ENCODE peak calls at places on chromosomes 7 and 10, in nine cellular contexts. One of them, this sample, is unnamed.

GRCh38 chr7:29231671-29232267 is 37.2 kb downstream of the CHN2 start:
- DNase-seq in kidney: no peak
- DNase-seq in CD8-positive, alpha-beta T cell: no peak
- DNase-seq in small intestine: no peak
- DNase-seq in GM12865: no peak
- DNase-seq in cardiac fibroblast: no peak
- DNase-seq in epithelial cell of esophagus: no peak
- DNase-seq in uterus: no peak
- DNase-seq in endodermal cell: no peak
- DNase-seq in this sample: no peak

GRCh38 chr7:4149645-4150044 is 532.5 kb upstream of the FOXK1 start:
- DNase-seq in kidney: no peak
- DNase-seq in CD8-positive, alpha-beta T cell: no peak
- DNase-seq in small intestine: no peak
- DNase-seq in GM12865: no peak
- DNase-seq in cardiac fibroblast: no peak
- DNase-seq in epithelial cell of esophagus: no peak
- DNase-seq in uterus: no peak
- DNase-seq in endodermal cell: no peak
- DNase-seq in this sample: no peak

GRCh38 chr10:72242675-72243074 is 26.6 kb upstream of the ASCC1 start:
- DNase-seq in kidney: peak
- DNase-seq in CD8-positive, alpha-beta T cell: no peak
- DNase-seq in small intestine: no peak
- DNase-seq in GM12865: no peak
- DNase-seq in cardiac fibroblast: peak
- DNase-seq in epithelial cell of esophagus: no peak
- DNase-seq in uterus: peak
- DNase-seq in endodermal cell: peak
- DNase-seq in this sample: peak

GRCh38 chr7:107398161-107398560 is 71.7 kb upstream of the GPR22 start:
- DNase-seq in kidney: peak
- DNase-seq in CD8-positive, alpha-beta T cell: no peak
- DNase-seq in small intestine: no peak
- DNase-seq in GM12865: no peak
- DNase-seq in cardiac fibroblast: no peak
- DNase-seq in epithelial cell of esophagus: no peak
- DNase-seq in uterus: no peak
- DNase-seq in endodermal cell: no peak
- DNase-seq in this sample: no peak

GRCh38 chr7:147570390-147570789 is 1020.2 kb upstream of the C7orf33 start:
- DNase-seq in kidney: no peak
- DNase-seq in CD8-positive, alpha-beta T cell: no peak
- DNase-seq in small intestine: no peak
- DNase-seq in GM12865: no peak
- DNase-seq in cardiac fibroblast: no peak
- DNase-seq in epithelial cell of esophagus: peak
- DNase-seq in uterus: no peak
- DNase-seq in endodermal cell: no peak
- DNase-seq in this sample: no peak

GRCh38 chr10:75774780-75775490 is 343.5 kb downstream of the LRMDA start:
- DNase-seq in kidney: no peak
- DNase-seq in CD8-positive, alpha-beta T cell: no peak
- DNase-seq in small intestine: no peak
- DNase-seq in GM12865: no peak
- DNase-seq in cardiac fibroblast: peak
- DNase-seq in epithelial cell of esophagus: no peak
- DNase-seq in uterus: peak
- DNase-seq in endodermal cell: no peak
- DNase-seq in this sample: no peak

GRCh38 chr10:17237915-17238444 is 9.9 kb downstream of the VIM start:
- DNase-seq in kidney: no peak
- DNase-seq in CD8-positive, alpha-beta T cell: peak
- DNase-seq in small intestine: no peak
- DNase-seq in GM12865: no peak
- DNase-seq in cardiac fibroblast: peak
- DNase-seq in epithelial cell of esophagus: no peak
- DNase-seq in uterus: no peak
- DNase-seq in endodermal cell: no peak
- DNase-seq in this sample: peak

GRCh38 chr10:100612601-100613595 is 77.2 kb downstream of the HIF1AN start:
- DNase-seq in kidney: no peak
- DNase-seq in CD8-positive, alpha-beta T cell: no peak
- DNase-seq in small intestine: no peak
- DNase-seq in GM12865: no peak
- DNase-seq in cardiac fibroblast: no peak
- DNase-seq in epithelial cell of esophagus: no peak
- DNase-seq in uterus: no peak
- DNase-seq in endodermal cell: no peak
- DNase-seq in this sample: no peak

GRCh38 chr10:112956631-112957350 is 6.7 kb downstream of the TCF7L2 start:
- DNase-seq in kidney: no peak
- DNase-seq in CD8-positive, alpha-beta T cell: no peak
- DNase-seq in small intestine: peak
- DNase-seq in GM12865: no peak
- DNase-seq in cardiac fibroblast: no peak
- DNase-seq in epithelial cell of esophagus: no peak
- DNase-seq in uterus: no peak
- DNase-seq in endodermal cell: no peak
- DNase-seq in this sample: no peak

GRCh38 chr10:112953760-112954159 is 3.7 kb downstream of the TCF7L2 start:
- DNase-seq in kidney: no peak
- DNase-seq in CD8-positive, alpha-beta T cell: no peak
- DNase-seq in small intestine: no peak
- DNase-seq in GM12865: no peak
- DNase-seq in cardiac fibroblast: peak
- DNase-seq in epithelial cell of esophagus: no peak
- DNase-seq in uterus: no peak
- DNase-seq in endodermal cell: no peak
- DNase-seq in this sample: no peak

GRCh38 chr10:112955736-112956421 is 5.8 kb downstream of the TCF7L2 start:
- DNase-seq in kidney: no peak
- DNase-seq in CD8-positive, alpha-beta T cell: no peak
- DNase-seq in small intestine: peak
- DNase-seq in GM12865: no peak
- DNase-seq in cardiac fibroblast: peak
- DNase-seq in epithelial cell of esophagus: peak
- DNase-seq in uterus: peak
- DNase-seq in endodermal cell: no peak
- DNase-seq in this sample: peak

GRCh38 chr10:112953075-112953501 is 3.0 kb downstream of the TCF7L2 start:
- DNase-seq in kidney: peak
- DNase-seq in CD8-positive, alpha-beta T cell: no peak
- DNase-seq in small intestine: no peak
- DNase-seq in GM12865: no peak
- DNase-seq in cardiac fibroblast: peak
- DNase-seq in epithelial cell of esophagus: no peak
- DNase-seq in uterus: no peak
- DNase-seq in endodermal cell: peak
- DNase-seq in this sample: no peak

DNA sequence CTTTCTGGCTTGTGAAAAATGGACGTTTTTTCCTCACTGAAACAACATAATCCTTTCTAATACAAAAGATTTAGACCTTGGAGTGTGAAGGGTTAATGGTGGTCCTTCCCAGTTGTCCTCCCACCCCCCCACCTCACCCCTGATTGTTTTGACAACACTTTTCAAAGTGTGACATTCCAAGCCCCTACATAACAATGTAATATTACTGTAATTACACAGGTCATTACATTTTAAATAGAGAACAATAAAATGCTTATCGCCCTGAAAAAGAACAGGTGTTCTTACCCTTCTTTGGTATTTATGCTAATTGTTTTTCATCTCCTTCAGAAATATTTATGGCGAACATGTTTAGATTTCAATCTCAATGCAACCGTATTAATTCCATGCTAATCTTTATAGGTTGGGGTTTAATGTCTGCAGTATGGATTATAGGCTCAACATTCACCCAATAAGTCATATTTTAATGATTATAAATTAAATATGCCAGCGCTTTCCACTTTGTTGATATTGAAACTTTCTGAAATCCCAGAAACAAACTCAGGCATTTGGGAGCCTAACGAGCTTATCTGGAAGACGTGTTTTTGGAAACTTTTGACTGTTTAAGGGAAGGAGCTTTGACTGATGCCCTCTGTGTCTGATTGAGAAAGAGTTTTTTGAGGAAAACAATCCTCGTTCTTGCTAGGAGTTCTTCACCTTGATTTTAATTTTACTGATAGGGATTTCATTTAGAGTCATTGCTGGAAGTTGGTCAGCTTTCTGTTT is 5.1 kb downstream of the TCF7L2 start:
- DNase-seq in kidney: no peak
- DNase-seq in CD8-positive, alpha-beta T cell: no peak
- DNase-seq in small intestine: peak
- DNase-seq in GM12865: no peak
- DNase-seq in cardiac fibroblast: no peak
- DNase-seq in epithelial cell of esophagus: no peak
- DNase-seq in uterus: no peak
- DNase-seq in endodermal cell: peak
- DNase-seq in this sample: no peak
- H3K4me3 ChIP-seq in kidney: peak
- H3K4me3 ChIP-seq in CD8-positive, alpha-beta T cell: no peak
- H3K4me3 ChIP-seq in small intestine: no peak
- H3K4me3 ChIP-seq in GM12865: no peak
- H3K4me3 ChIP-seq in cardiac fibroblast: peak
- H3K4me3 ChIP-seq in epithelial cell of esophagus: peak
- H3K4me3 ChIP-seq in uterus: peak
- H3K4me3 ChIP-seq in endodermal cell: peak
- H3K4me3 ChIP-seq in this sample: peak

DNA sequence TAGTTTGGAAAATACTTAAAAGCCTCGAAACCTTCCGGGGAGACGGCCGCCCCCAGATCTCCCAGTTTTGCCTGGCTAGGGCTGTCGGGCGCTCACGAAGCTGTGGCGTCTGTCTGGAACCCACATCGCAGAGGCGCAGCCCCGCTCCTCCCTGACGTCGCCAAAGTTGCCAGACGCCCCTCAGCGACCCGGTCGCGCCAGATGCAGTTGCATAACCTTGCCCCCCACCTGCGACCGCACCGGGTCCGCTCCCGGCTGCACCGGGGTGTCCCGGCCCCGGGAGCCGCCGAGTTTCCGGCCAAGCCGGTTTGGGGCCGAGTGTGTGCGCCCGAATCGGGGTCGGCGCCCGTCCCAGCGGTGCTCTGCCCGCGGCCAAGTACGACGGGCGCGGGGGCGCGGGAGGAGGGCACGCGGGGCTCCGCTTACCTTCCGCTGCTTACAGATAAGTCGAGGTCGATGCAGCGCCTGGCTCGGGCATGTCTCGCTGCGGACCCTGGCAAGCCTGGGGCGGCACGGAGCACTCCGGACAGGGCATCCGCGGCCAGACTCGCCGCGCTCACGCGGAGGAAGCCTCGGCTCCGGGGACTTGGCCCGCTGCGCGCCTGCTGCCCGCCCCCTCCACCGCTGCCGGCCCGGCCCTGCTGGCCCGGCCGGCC is 692 bp downstream of the INSYN2A start:
- DNase-seq in kidney: peak
- DNase-seq in CD8-positive, alpha-beta T cell: no peak
- DNase-seq in small intestine: no peak
- DNase-seq in GM12865: no peak
- DNase-seq in cardiac fibroblast: peak
- DNase-seq in epithelial cell of esophagus: peak
- DNase-seq in uterus: no peak
- DNase-seq in endodermal cell: peak
- DNase-seq in this sample: no peak
- H3K4me3 ChIP-seq in kidney: no peak
- H3K4me3 ChIP-seq in CD8-positive, alpha-beta T cell: no peak
- H3K4me3 ChIP-seq in small intestine: peak
- H3K4me3 ChIP-seq in GM12865: no peak
- H3K4me3 ChIP-seq in cardiac fibroblast: peak
- H3K4me3 ChIP-seq in epithelial cell of esophagus: peak
- H3K4me3 ChIP-seq in uterus: peak
- H3K4me3 ChIP-seq in endodermal cell: peak
- H3K4me3 ChIP-seq in this sample: peak

GRCh38 chr7:66920769-66921395 is at the start of gene TMEM248:
- DNase-seq in kidney: peak
- DNase-seq in CD8-positive, alpha-beta T cell: peak
- DNase-seq in small intestine: peak
- DNase-seq in GM12865: peak
- DNase-seq in cardiac fibroblast: peak
- DNase-seq in epithelial cell of esophagus: peak
- DNase-seq in uterus: peak
- DNase-seq in endodermal cell: peak
- DNase-seq in this sample: peak

GRCh38 chr7:66921918-66922486 is 977 bp downstream of the TMEM248 start:
- DNase-seq in kidney: no peak
- DNase-seq in CD8-positive, alpha-beta T cell: peak
- DNase-seq in small intestine: peak
- DNase-seq in GM12865: peak
- DNase-seq in cardiac fibroblast: no peak
- DNase-seq in epithelial cell of esophagus: peak
- DNase-seq in uterus: no peak
- DNase-seq in endodermal cell: no peak
- DNase-seq in this sample: no peak

GRCh38 chr7:66925255-66925654 is 4.2 kb downstream of the TMEM248 start:
- DNase-seq in kidney: no peak
- DNase-seq in CD8-positive, alpha-beta T cell: no peak
- DNase-seq in small intestine: no peak
- DNase-seq in GM12865: no peak
- DNase-seq in cardiac fibroblast: no peak
- DNase-seq in epithelial cell of esophagus: no peak
- DNase-seq in uterus: no peak
- DNase-seq in endodermal cell: no peak
- DNase-seq in this sample: no peak

GRCh38 chr7:66921396-66921917 is 432 bp downstream of the TMEM248 start:
- DNase-seq in kidney: peak
- DNase-seq in CD8-positive, alpha-beta T cell: peak
- DNase-seq in small intestine: no peak
- DNase-seq in GM12865: no peak
- DNase-seq in cardiac fibroblast: peak
- DNase-seq in epithelial cell of esophagus: peak
- DNase-seq in uterus: peak
- DNase-seq in endodermal cell: no peak
- DNase-seq in this sample: peak

DNA sequence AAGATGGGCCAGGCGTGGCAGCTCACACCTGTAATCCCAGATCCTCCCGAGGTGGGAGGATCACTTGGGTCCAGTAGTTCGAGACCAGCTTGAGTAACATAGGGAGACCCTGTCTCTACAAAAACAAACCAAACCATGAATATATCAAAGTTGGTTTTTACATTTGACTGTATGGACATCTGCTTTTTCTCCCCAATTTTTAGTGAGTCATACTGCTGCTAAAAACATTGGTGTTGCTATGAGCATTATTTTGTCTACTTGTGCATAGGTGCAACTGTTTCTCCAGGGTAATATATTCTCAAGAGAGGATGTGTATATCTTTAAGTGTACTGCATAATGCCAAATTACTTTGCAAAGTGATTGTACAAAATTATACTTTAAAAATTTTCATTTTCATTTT is 769 bp upstream of the TMEM248 start:
- DNase-seq in kidney: no peak
- DNase-seq in CD8-positive, alpha-beta T cell: no peak
- DNase-seq in small intestine: no peak
- DNase-seq in GM12865: no peak
- DNase-seq in cardiac fibroblast: no peak
- DNase-seq in epithelial cell of esophagus: no peak
- DNase-seq in uterus: no peak
- DNase-seq in endodermal cell: no peak
- DNase-seq in this sample: no peak
- H3K4me3 ChIP-seq in kidney: no peak
- H3K4me3 ChIP-seq in CD8-positive, alpha-beta T cell: no peak
- H3K4me3 ChIP-seq in small intestine: no peak
- H3K4me3 ChIP-seq in GM12865: peak
- H3K4me3 ChIP-seq in cardiac fibroblast: peak
- H3K4me3 ChIP-seq in epithelial cell of esophagus: peak
- H3K4me3 ChIP-seq in uterus: peak
- H3K4me3 ChIP-seq in endodermal cell: peak
- H3K4me3 ChIP-seq in this sample: peak

DNA sequence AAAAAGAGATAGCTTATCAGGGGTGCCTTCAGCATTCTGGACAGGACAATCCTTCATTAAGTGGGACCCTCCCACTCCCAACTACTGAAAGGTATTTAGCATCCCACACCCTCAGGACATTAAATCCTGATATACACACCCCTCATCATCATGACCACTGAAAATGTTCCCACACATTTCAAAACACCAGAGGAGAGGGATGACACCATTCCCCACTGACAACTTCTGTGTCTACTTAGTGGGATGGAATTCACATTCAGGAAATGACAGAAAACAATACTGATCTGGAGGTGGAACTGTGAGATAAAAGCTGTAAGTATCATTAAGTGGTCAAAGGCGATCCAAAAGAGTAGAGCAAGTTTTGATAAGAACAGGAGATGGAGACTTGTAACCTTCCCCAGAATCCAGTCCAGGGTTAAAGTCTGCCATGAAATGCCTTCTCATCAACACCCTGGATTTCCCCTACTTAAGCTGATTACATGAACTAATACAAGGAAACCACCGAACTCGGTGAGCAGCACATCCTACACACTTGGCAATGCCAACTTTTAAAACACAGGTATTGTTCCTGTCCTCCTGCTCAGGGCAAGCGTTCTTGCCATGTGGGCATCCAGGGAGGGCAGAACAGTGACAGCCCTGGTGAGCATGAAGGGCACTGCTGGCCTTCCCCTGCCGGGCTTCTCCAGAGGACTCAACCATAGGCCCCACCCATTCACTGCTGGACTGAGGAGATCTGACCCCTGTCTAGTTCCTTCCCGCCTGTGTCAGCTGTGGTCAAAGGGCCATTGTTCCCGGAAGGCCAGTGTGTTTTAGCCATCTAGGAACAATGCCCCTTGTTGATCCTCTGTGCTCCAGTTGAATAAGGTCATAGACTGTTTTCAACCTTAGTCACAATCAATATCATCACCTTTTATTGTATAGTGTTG is 85.0 kb downstream of the SGMS1 start:
- DNase-seq in kidney: no peak
- DNase-seq in CD8-positive, alpha-beta T cell: no peak
- DNase-seq in small intestine: peak
- DNase-seq in GM12865: peak
- DNase-seq in cardiac fibroblast: no peak
- DNase-seq in epithelial cell of esophagus: peak
- DNase-seq in uterus: no peak
- DNase-seq in endodermal cell: no peak
- DNase-seq in this sample: no peak
- H3K4me3 ChIP-seq in kidney: no peak
- H3K4me3 ChIP-seq in CD8-positive, alpha-beta T cell: no peak
- H3K4me3 ChIP-seq in small intestine: no peak
- H3K4me3 ChIP-seq in GM12865: no peak
- H3K4me3 ChIP-seq in cardiac fibroblast: no peak
- H3K4me3 ChIP-seq in epithelial cell of esophagus: no peak
- H3K4me3 ChIP-seq in uterus: no peak
- H3K4me3 ChIP-seq in endodermal cell: no peak
- H3K4me3 ChIP-seq in this sample: no peak